ENCODE peak calls at places on chromosomes 12 and 14, in six cellular contexts. R is T-helper 2 cell, Q is H7, S is fibroblast of mammary gland, A is A549, Z is SK-N-SH. Y is an unnamed sample.
A peak's percentile ranks its signal among the peaks of the same experiment; 100 is the strongest.

GRCh38 chr12:60035835-60036234 is 440.0 kb downstream of the SLC16A7 start:
- DNase-seq in S (peak; percentile 20), Q (no peak), R (no peak), A (no peak), Z (no peak), Y (no peak)

GRCh38 chr12:3431685-3432084 is 59.3 kb upstream of the PRMT8 start:
- DNase-seq in A (no peak), Q (no peak), R (no peak), S (no peak), Z (no peak), Y (no peak)

GRCh38 chr14:79356040-79356439 is 855.3 kb downstream of the DIO2 start:
- DNase-seq in A (no peak), R (no peak), S (peak; percentile 19), Q (peak; percentile 50), Z (no peak), Y (peak; percentile 9)

GRCh38 chr14:100022772-100023451 is 42.3 kb upstream of the EVL start:
- DNase-seq in S (peak; percentile 96), Z (no peak), A (no peak), Q (no peak), R (no peak), Y (no peak)

GRCh38 chr14:41034969-41035368 is 571.7 kb upstream of the LRFN5 start:
- DNase-seq in R (no peak), Z (no peak), A (no peak), S (no peak), Q (no peak), Y (no peak)

GRCh38 chr14:91417134-91417982 is at the start of gene CCDC88C:
- DNase-seq in A (peak; percentile 66), R (peak; percentile 74), S (no peak), Z (peak; percentile 93), Q (peak; percentile 96), Y (peak; percentile 30)

GRCh38 chr12:49344486-49345047 is 2.1 kb upstream of the DNAJC22 start:
- DNase-seq in Z (no peak), R (no peak), S (no peak), Q (peak; percentile 60), A (no peak), Y (no peak)

GRCh38 chr12:3201741-3202500 is 124.7 kb downstream of the TSPAN9 start:
- DNase-seq in Z (no peak), R (no peak), S (peak; percentile 12), A (no peak), Q (peak; percentile 73), Y (no peak)

GRCh38 chr14:30195946-30196345 is 268.3 kb upstream of the PRKD1 start:
- DNase-seq in R (no peak), A (no peak), S (peak; percentile 71), Z (no peak), Q (no peak), Y (no peak)

GRCh38 chr14:54805521-54806322 is 96.9 kb downstream of the GCH1 start:
- DNase-seq in R (peak; percentile 55), S (peak; percentile 81), Z (peak; percentile 80), Q (peak; percentile 89), A (peak; percentile 86), Y (peak; percentile 86)

GRCh38 chr12:6084261-6084968 is 40.1 kb downstream of the VWF start:
- DNase-seq in R (no peak), Z (peak; percentile 85), A (peak; percentile 46), S (peak; percentile 31), Q (peak; percentile 88), Y (no peak)

GRCh38 chr14:64873506-64874220 is 6.0 kb downstream of the SPTB start:
- DNase-seq in A (no peak), S (no peak), R (no peak), Q (no peak), Z (no peak), Y (no peak)

GRCh38 chr12:16307843-16308475 is 30.5 kb upstream of the SLC15A5 start:
- DNase-seq in S (peak; percentile 27), R (no peak), A (no peak), Z (no peak), Q (no peak), Y (no peak)

GRCh38 chr12:52371716-52372115 is 4.4 kb upstream of the KRT85 start:
- DNase-seq in Q (no peak), R (no peak), S (no peak), A (no peak), Z (no peak), Y (no peak)

GRCh38 chr14:56004807-56005579 is 113.2 kb upstream of the PELI2 start:
- DNase-seq in R (no peak), S (peak; percentile 85), Z (no peak), A (peak; percentile 22), Q (no peak), Y (no peak)

GRCh38 chr12:120453977-120454376 is 7.7 kb downstream of the GATC start:
- DNase-seq in Z (peak; percentile 68), R (no peak), S (peak; percentile 44), A (peak; percentile 61), Q (peak; percentile 74), Y (peak; percentile 67)

GRCh38 chr12:3882896-3883564 is 9.8 kb upstream of the PARP11 start:
- DNase-seq in A (peak; percentile 22), Z (no peak), Q (peak; percentile 63), S (peak; percentile 31), R (no peak), Y (peak; percentile 50)

GRCh38 chr12:68908076-68908475 is 24.9 kb downstream of the CPM start:
- DNase-seq in S (no peak), Q (no peak), Z (no peak), R (no peak), A (no peak), Y (no peak)

GRCh38 chr12:116443706-116444589 is 115.2 kb upstream of the MAP1LC3B2 start:
- DNase-seq in A (no peak), S (no peak), R (no peak), Q (no peak), Z (no peak), Y (no peak)

GRCh38 chr14:91555531-91555930 is 45.4 kb upstream of the PPP4R3A start:
- DNase-seq in S (no peak), Z (no peak), A (no peak), Q (no peak), R (no peak), Y (no peak)

GRCh38 chr12:93300611-93301021 is 77.1 kb upstream of the NUDT4 start:
- DNase-seq in Q (no peak), S (no peak), A (no peak), Z (peak; percentile 51), R (no peak), Y (no peak)

GRCh38 chr14:55366271-55366670 is 45.4 kb downstream of the ATG14 start:
- DNase-seq in Z (no peak), A (no peak), S (peak; percentile 77), R (no peak), Q (no peak), Y (no peak)

GRCh38 chr12:62347922-62348650 is 87.9 kb downstream of the USP15 start:
- DNase-seq in Z (no peak), S (peak; percentile 49), A (no peak), R (no peak), Q (no peak), Y (no peak)

GRCh38 chr14:35213869-35214387 is 78.3 kb upstream of the PSMA6 start:
- DNase-seq in S (peak; percentile 65), A (no peak), Z (no peak), R (no peak), Q (no peak), Y (peak; percentile 51)

GRCh38 chr12:113961921-113962710 is 4.0 kb downstream of the RBM19 start:
- DNase-seq in Q (no peak), R (no peak), Z (no peak), A (no peak), S (peak; percentile 77), Y (no peak)

GRCh38 chr12:80313184-80313583 is 130.9 kb upstream of the PTPRQ start:
- DNase-seq in S (peak; percentile 8), A (no peak), R (no peak), Z (no peak), Q (no peak), Y (peak; percentile 17)

GRCh38 chr12:675562-675961 is 12.3 kb upstream of the NINJ2 start:
- DNase-seq in R (no peak), Q (no peak), Z (no peak), A (no peak), S (no peak), Y (no peak)

GRCh38 chr12:122024132-122024785 is 2.6 kb downstream of the BCL7A start:
- DNase-seq in R (no peak), Q (no peak), S (no peak), A (no peak), Z (no peak), Y (no peak)

GRCh38 chr12:71846322-71846940 is 6.9 kb downstream of the TBC1D15 start:
- DNase-seq in Q (no peak), A (no peak), R (no peak), Z (peak; percentile 15), S (peak; percentile 57), Y (peak; percentile 65)

GRCh38 chr14:32711103-32711680 is 227.5 kb upstream of the NPAS3 start:
- DNase-seq in R (no peak), Q (peak; percentile 25), Z (peak; percentile 29), S (peak; percentile 61), A (peak; percentile 26), Y (peak; percentile 82)

GRCh38 chr14:23408307-23408630 is 196 bp upstream of the MYH6 start:
- DNase-seq in S (no peak), Z (no peak), A (no peak), R (no peak), Q (peak; percentile 64), Y (no peak)

GRCh38 chr12:64318605-64319004 is 72.0 kb downstream of the C12orf56 start:
- DNase-seq in A (no peak), S (peak; percentile 44), Q (peak; percentile 78), Z (no peak), R (no peak), Y (peak; percentile 80)

GRCh38 chr12:64744422-64745258 is 14.6 kb downstream of the GNS start:
- DNase-seq in S (peak; percentile 50), R (no peak), Z (no peak), A (peak; percentile 36), Q (no peak), Y (peak; percentile 36)

GRCh38 chr12:25995906-25996305 is 37.4 kb downstream of the RASSF8 start:
- DNase-seq in A (no peak), Z (no peak), Q (no peak), S (no peak), R (no peak), Y (peak; percentile 29)

GRCh38 chr12:53325539-53326061 is 4.2 kb upstream of the AAAS start:
- DNase-seq in S (peak; percentile 6), Z (peak; percentile 90), R (peak; percentile 11), Q (peak; percentile 91), A (peak; percentile 39), Y (peak; percentile 60)

GRCh38 chr14:74140374-74140850 is 55.7 kb downstream of the LIN52 start:
- DNase-seq in S (peak; percentile 31), A (no peak), Z (peak; percentile 60), R (no peak), Q (no peak), Y (no peak)

GRCh38 chr12:14885718-14886201 is at the start of gene MGP:
- DNase-seq in A (no peak), Z (no peak), R (no peak), Q (no peak), S (peak; percentile 75), Y (peak; percentile 38)

GRCh38 chr12:127304751-127305725 is 961.9 kb upstream of the TMEM132C start:
- DNase-seq in Q (no peak), Z (no peak), S (no peak), A (no peak), R (no peak), Y (no peak)

GRCh38 chr12:34295366-34296142 is 273.3 kb downstream of the ALG10 start:
- DNase-seq in A (no peak), Q (no peak), R (peak; percentile 0), S (no peak), Z (no peak), Y (no peak)

GRCh38 chr12:54364413-54364812 is at the start of gene GPR84:
- DNase-seq in R (no peak), S (no peak), Q (no peak), Z (no peak), A (no peak), Y (no peak)

Y was measured in SK-MEL-5.